ENCODE peak calls at places on chromosome 22, in five cellular contexts. Y is upper lobe of right lung; A is effector memory CD4-positive, alpha-beta T cell; V is left ventricle myocardium inferior; Q is tibial artery. U is an unnamed sample.

GRCh38 chr22:35620624-35621245 is 3.6 kb upstream of the MB start:
- DNase-seq in Y (no peak), A (no peak), Q (no peak), V (no peak), U (no peak)

GRCh38 chr22:43314611-43315010 is 28.6 kb downstream of the SCUBE1 start:
- DNase-seq in Y (no peak), A (no peak), V (no peak), Q (no peak), U (no peak)

GRCh38 chr22:20479612-20480196 is 15.9 kb downstream of the KLHL22 start:
- DNase-seq in Y (no peak), Q (no peak), A (no peak), V (no peak), U (no peak)

GRCh38 chr22:26615149-26615548 is 2.7 kb downstream of the CRYBB1 start:
- DNase-seq in A (no peak), V (no peak), Q (no peak), Y (no peak), U (no peak)

GRCh38 chr22:27195516-27195915 is 538.1 kb downstream of the MIAT start:
- DNase-seq in A (no peak), V (no peak), Q (no peak), Y (no peak), U (no peak)

GRCh38 chr22:36328635-36329216 is 59.0 kb downstream of the MYH9 start:
- DNase-seq in A (peak; percentile 40), V (peak; percentile 63), Q (peak; percentile 76), Y (no peak), U (peak; percentile 76)

GRCh38 chr22:27405672-27406388 is 395.7 kb downstream of the MN1 start:
- DNase-seq in Y (peak; percentile 74), Q (peak; percentile 49), V (peak; percentile 53), A (no peak), U (peak; percentile 65)

GRCh38 chr22:20243545-20244249 is 24.4 kb downstream of the RTN4R start:
- DNase-seq in V (peak; percentile 75), Y (peak; percentile 89), Q (no peak), A (peak; percentile 39), U (peak; percentile 39)

GRCh38 chr22:48804811-48805301 is 1022.8 kb downstream of the BRD1 start:
- DNase-seq in A (no peak), Y (peak; percentile 50), V (no peak), Q (no peak), U (no peak)

GRCh38 chr22:20591660-20592310 is 84.4 kb downstream of the MED15 start:
- DNase-seq in Q (no peak), Y (peak; percentile 64), V (no peak), A (no peak), U (no peak)

GRCh38 chr22:40609216-40609615 is 27.3 kb downstream of the MRTFA start:
- DNase-seq in Y (no peak), V (no peak), Q (no peak), A (no peak), U (no peak)

GRCh38 chr22:20436309-20437252 is 1.0 kb downstream of the SCARF2 start:
- DNase-seq in A (no peak), V (no peak), Q (no peak), Y (peak; percentile 69), U (no peak)

GRCh38 chr22:37633082-37633692 is 6.3 kb upstream of the SH3BP1 start:
- DNase-seq in Q (no peak), V (no peak), Y (no peak), A (no peak), U (no peak)

GRCh38 chr22:37630839-37631435 is 8.5 kb upstream of the SH3BP1 start:
- DNase-seq in A (no peak), Y (no peak), Q (no peak), V (no peak), U (no peak)

GRCh38 chr22:37629928-37630327 is 9.5 kb upstream of the SH3BP1 start:
- DNase-seq in Q (no peak), Y (no peak), V (no peak), A (no peak), U (no peak)

GRCh38 chr22:37632174-37633081 is 7.0 kb upstream of the SH3BP1 start:
- DNase-seq in V (no peak), Q (no peak), A (no peak), Y (no peak), U (no peak)

GRCh38 chr22:37631448-37632173 is 7.9 kb upstream of the SH3BP1 start:
- DNase-seq in Q (no peak), Y (no peak), A (no peak), V (no peak), U (no peak)
- H3K27ac ChIP-seq in Q (no peak overlapping the region), Y (peak overlapping the region; percentile 11), A (peak overlapping the region; percentile 65), V (peak overlapping the region; percentile 88), U (no peak overlapping the region)

DNA sequence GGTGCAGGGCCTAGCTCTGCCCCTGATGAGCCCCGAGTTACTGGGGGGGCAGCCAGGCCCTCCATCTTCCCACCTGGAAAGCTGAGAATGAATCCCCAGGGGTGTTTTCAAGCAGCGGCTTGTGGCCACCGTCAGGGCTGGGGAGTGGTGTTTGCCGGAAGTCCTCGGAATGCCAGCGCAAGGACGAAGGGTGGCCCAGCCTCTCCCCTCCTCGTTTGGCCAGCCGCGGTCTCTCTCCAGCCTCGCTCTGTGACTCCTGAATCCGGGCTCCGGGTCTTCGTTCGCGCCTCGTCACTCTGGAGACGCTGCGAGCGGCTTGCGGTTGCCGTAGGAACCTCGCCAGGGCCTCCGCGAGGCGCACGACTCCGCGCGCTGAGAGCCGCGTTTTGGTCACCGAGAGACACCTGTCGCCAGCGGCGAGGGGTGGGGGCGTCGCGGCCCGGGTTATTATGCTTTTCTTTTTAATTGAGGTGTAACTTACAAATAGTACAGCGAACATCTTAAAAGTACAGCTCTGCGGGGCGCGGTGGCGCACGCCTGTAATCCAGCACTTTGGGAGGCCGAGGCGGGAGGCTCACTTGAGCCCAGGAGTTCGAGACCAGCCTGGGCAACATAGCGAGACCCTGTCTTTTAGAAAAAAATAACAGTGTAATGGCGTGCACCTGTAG is 6.3 kb upstream of the KDELR3 start:
- DNase-seq in Q (peak; percentile 51), V (peak; percentile 86), A (no peak), Y (peak; percentile 91), U (peak; percentile 88)
- H3K4me3 ChIP-seq in Q (peak overlapping the region; percentile 8), V (peak overlapping the region; percentile 54), A (no peak overlapping the region), Y (peak overlapping the region; percentile 9), U (peak overlapping the region; percentile 41)

DNA sequence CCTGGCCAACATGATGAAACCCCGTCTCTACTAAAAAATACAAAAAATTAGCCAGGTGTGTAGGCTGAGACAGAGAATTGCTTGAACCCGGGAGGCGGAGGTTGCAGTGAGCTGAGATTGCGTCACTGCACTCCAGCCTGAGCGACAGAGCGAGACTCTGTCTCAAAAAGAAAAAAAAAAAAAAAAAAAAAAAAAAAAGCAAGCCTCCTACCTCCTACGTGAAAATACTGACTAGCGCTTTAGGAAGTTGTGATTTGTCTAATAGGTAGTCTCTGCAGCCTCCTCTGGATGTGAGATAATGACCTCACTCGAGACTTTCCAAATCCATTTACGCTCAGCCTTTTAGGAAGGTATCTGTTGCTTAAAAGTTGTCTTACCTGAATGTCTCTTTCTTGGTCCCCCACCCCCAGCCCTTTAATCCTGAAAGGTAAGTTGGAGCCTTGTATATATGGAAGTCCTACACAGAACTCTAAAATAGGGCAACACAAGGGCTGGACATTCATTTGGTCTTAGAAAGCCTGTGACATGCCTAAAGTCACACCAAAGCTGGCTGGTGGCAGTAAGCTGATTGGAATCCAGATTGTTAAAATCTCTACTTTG is 5.5 kb downstream of the SEPTIN3 start:
- DNase-seq in Y (no peak), A (no peak), V (no peak), Q (no peak), U (no peak)
- H3K27ac ChIP-seq in Y (no peak overlapping the region), A (no peak overlapping the region), V (no peak overlapping the region), Q (no peak overlapping the region), U (no peak overlapping the region)

DNA sequence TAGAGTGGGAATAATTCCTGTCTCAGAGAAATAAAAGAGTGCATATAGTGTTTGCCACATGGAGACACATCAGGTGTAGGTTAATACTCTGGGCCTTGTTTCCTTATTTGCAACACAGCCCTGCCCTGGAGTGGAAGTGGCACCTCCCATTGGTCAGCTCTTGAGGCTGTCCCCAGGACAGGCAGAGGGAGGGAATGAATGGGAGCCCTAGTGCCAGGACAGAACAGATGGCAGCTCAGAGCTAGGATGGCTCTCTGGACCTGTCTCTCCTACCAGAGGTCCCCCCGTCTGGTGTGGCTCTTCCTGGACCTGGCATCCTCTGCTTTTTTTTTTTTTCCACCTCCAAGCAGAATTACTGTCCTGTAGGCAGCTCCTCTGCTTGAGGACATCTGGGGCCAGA is 35.6 kb downstream of the LIMK2 start:
- DNase-seq in V (no peak), Y (no peak), A (no peak), Q (no peak), U (no peak)
- H3K4me3 ChIP-seq in V (peak overlapping the region; percentile 70), Y (peak overlapping the region; percentile 62), A (peak overlapping the region; percentile 4), Q (peak overlapping the region; percentile 57), U (peak overlapping the region; percentile 74)

DNA sequence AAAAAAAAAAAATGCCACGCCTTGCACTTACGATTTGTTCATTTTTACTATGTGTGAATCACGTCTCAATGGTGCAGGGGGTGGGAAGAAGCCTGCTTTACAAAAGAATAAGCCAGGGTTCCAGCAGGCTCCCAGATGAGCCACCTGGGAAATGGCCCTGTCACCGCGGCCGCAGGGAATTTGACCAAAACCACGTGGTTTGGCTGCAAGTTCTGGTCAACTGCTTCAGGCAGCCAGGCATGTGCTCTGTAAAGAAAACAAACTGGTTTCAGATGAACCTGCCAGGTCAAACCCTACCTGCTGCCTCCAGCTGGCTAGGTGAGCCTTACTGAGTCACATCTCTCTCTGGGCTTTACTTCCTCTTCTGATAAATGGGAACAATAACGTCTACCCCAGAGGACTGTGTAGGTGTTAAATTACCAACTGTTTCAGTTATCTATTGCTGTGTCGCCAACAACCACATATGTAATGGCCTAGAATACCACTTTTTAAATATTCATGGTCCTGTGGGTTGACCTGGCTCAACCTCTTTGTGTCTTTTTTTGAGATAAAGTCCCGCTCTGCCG is 30.5 kb upstream of the GCAT start:
- DNase-seq in V (no peak), A (no peak), Y (peak; percentile 75), Q (no peak), U (peak; percentile 43)
- H3K27ac ChIP-seq in V (peak overlapping the region; percentile 46), A (no peak overlapping the region), Y (no peak overlapping the region), Q (no peak overlapping the region), U (no peak overlapping the region)

GRCh38 chr22:45007946-45008852 is 1.6 kb downstream of the PHF21B start:
- DNase-seq in Q (no peak), Y (no peak), V (no peak), A (no peak), U (no peak)

GRCh38 chr22:45007247-45007945 is 2.4 kb downstream of the PHF21B start:
- DNase-seq in Q (no peak), V (no peak), A (no peak), Y (no peak), U (no peak)

GRCh38 chr22:45010532-45010900 is 711 bp upstream of the PHF21B start:
- DNase-seq in Q (no peak), Y (no peak), A (no peak), V (no peak), U (no peak)

GRCh38 chr22:45008853-45009751 is 703 bp downstream of the PHF21B start:
- DNase-seq in Y (no peak), V (no peak), Q (no peak), A (no peak), U (peak; percentile 15)

GRCh38 chr22:45009881-45010531 is at the start of gene PHF21B:
- DNase-seq in A (no peak), V (peak; percentile 60), Q (no peak), Y (no peak), U (peak; percentile 57)
- H3K4me3 ChIP-seq in A (peak within 1 kb of the TSS; percentile 17), V (peak within 1 kb of the TSS; percentile 69), Q (peak within 1 kb of the TSS; percentile 38), Y (peak within 1 kb of the TSS; percentile 47), U (peak within 1 kb of the TSS; percentile 62)

DNA sequence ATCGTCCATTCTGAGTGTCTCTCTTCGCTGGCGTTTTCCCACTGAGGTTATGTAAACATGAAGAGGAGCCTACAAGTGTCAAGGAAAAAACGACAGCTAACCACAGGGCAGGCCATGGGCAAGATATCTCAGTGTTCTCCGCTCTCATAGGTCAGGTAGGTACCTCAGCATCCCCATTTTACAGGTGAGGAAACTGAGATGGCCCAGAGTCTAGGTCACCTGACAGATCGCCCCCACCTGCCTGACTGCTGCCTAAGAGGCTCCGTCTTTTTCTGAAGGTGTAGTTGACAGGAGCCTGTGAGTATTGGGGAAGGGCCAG is 833 bp upstream of the NDUFA6 start:
- DNase-seq in V (no peak), Y (no peak), A (no peak), Q (no peak), U (no peak)
- H3K27ac ChIP-seq in V (peak overlapping the region; percentile 98), Y (peak overlapping the region; percentile 97), A (peak overlapping the region; percentile 92), Q (peak overlapping the region; percentile 91), U (peak overlapping the region; percentile 98)

U was measured in psoas muscle.